ENCODE peak calls at places on chromosomes 5 and 9, in four cellular contexts. S is GM12878, M is dorsolateral prefrontal cortex, K is left ventricle myocardium inferior. W is an unnamed sample.

GRCh38 chr5:96628406-96628805 is 33.8 kb upstream of the CAST start:
- DNase-seq in S (no peak), M (no peak), K (no peak), W (no peak)

GRCh38 chr5:11044581-11044980 is 283.5 kb upstream of the DAP start:
- DNase-seq in S (no peak), M (no peak), K (no peak), W (no peak)

GRCh38 chr9:93945400-93946337 is 9.5 kb downstream of the BARX1 start:
- DNase-seq in S (no peak), M (no peak), K (no peak), W (no peak)

GRCh38 chr9:92728831-92729734 is 35.5 kb downstream of the BICD2 start:
- DNase-seq in S (no peak), M (no peak), K (no peak), W (no peak)

GRCh38 chr5:158819095-158819494 is 280.6 kb downstream of the EBF1 start:
- DNase-seq in S (no peak), M (no peak), K (no peak), W (no peak)

GRCh38 chr5:9562101-9562500 is 16.2 kb upstream of the SEMA5A start:
- DNase-seq in S (no peak), M (no peak), K (no peak), W (peak)

GRCh38 chr5:74289238-74289637 is 351.3 kb downstream of the ENC1 start:
- DNase-seq in S (no peak), M (no peak), K (no peak), W (peak)

GRCh38 chr9:76699966-76700365 is 64.3 kb upstream of the PCA3 start:
- DNase-seq in S (no peak), M (no peak), K (no peak), W (no peak)

GRCh38 chr5:173981362-173981761 is 7.6 kb upstream of the C5orf47 start:
- DNase-seq in S (no peak), M (no peak), K (no peak), W (no peak)

GRCh38 chr5:172015346-172015745 is 8.9 kb upstream of the FBXW11 start:
- DNase-seq in S (no peak), M (no peak), K (no peak), W (no peak)

GRCh38 chr5:88674262-88675158 is 208.5 kb downstream of the MEF2C start:
- DNase-seq in S (no peak), M (peak), K (no peak), W (peak)

GRCh38 chr9:122143296-122143695 is 16.3 kb downstream of the NDUFA8 start:
- DNase-seq in S (no peak), M (no peak), K (no peak), W (no peak)
- H3K4me3 ChIP-seq in S (no peak), M (no peak), K (no peak), W (no peak)

GRCh38 chr9:136961279-136962065 is 9.4 kb downstream of the LCN12 start:
- DNase-seq in S (no peak), M (no peak), K (peak), W (no peak)
- H3K27ac ChIP-seq in S (no peak), M (peak), K (peak), W (no peak)

GRCh38 chr9:120755044-120755443 is 38.2 kb downstream of the FBXW2 start:
- DNase-seq in S (no peak), M (no peak), K (no peak), W (no peak)

GRCh38 chr9:120755827-120756434 is 37.3 kb downstream of the FBXW2 start:
- DNase-seq in S (peak), M (no peak), K (no peak), W (peak)

GRCh38 chr9:120745278-120745677 is 31.0 kb upstream of the MEGF9 start:
- DNase-seq in S (no peak), M (no peak), K (no peak), W (no peak)

GRCh38 chr9:120750421-120750820 is 36.2 kb upstream of the MEGF9 start:
- DNase-seq in S (no peak), M (no peak), K (no peak), W (no peak)
- TF ChIP-seq CTCF in S (no peak), M (no peak), K (no peak), W (no peak)

GRCh38 chr5:150356575-150357284 is 767 bp upstream of the TCOF1 start:
- DNase-seq in S (no peak), M (no peak), K (no peak), W (no peak)
- H3K4me3 ChIP-seq in S (peak), M (peak), K (peak), W (peak)

GRCh38 chr5:165227515-165227914 is 1722.1 kb downstream of the MAT2B start:
- DNase-seq in S (no peak), M (no peak), K (no peak), W (no peak)
- H3K27ac ChIP-seq in S (no peak), M (no peak), K (no peak), W (no peak)

GRCh38 chr9:112970939-112971338 is 41.1 kb downstream of the ZNF883 start:
- DNase-seq in S (no peak), M (no peak), K (no peak), W (no peak)
- TF ChIP-seq CTCF in S (no peak), M (no peak), K (no peak), W (no peak)

DNA sequence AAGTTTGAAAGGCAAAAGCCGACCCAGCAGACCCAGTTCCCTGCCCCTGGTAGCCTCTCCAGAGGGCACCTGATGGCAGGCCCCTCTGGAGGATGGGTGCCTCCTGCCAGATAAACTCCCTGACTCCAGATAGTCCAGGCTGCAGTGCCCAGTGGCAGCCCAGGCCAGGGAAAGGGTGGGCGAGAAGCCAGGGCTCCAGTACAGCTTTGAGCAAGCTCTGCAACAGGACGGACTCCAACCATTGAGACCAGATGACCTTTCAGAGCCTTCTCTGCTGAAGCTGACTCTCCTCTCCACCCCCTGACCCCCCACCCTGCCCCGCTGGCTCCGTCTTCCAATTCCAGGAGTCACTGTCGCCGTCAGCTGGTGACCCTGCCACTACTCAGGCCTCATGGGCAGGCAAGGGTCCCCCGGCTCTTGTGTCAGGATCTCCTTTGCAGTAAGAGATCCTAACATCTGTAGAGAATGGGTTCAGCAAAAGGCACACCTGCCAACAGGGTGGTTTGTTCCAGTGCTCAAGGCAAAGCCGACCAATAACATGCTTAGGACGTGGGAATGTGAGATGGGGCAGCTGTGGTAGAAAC is 15.5 kb upstream of the FCN1 start:
- DNase-seq in S (no peak), M (no peak), K (no peak), W (no peak)
- H3K4me3 ChIP-seq in S (peak), M (no peak), K (no peak), W (no peak)

DNA sequence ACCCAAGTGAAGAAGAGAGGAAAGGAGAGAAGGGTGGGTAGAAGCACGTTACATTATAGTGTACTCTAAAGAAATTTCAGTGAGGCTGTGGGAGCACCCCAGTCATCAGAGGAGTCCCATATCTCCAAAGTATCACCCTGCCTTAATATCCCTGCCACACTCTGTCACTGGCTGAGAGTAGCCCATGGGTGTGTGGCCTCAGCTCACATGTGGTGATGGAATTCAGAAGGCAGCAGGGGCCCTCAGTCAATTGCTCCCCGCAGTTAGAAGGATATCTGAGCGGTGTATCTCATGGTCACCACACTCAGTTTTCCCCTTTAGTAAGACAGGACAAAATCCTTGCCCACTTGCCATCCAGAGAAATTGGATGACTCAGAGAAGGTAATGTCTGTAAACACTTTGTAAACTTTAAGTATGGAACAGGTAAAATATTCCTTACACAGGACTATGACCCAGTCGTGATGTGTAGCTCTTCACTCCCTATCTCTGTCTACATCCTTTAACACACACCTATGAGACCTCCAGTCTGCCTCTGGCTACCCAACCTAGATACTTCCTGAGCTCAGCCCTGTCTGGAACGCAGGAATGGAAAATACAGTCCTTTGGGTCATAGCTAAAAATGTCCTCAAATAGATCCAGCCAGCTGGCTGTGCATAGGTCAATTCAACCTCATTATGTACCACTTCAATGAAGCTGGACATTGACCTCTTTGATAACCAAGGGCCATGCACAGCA is 24.3 kb upstream of the PLIN2 start:
- DNase-seq in S (no peak), M (no peak), K (no peak), W (no peak)
- H3K27ac ChIP-seq in S (no peak), M (no peak), K (no peak), W (no peak)